ENCODE peak calls at places on chromosomes 16 and 17, in seven cellular contexts. N is T follicular helper cell, E is amniotic stem cell, S is head of caudate nucleus, W is MG63, Y is nucleus accumbens, J is GM04504. V is an unnamed sample.

GRCh38 chr17:2071421-2072281 is 16.7 kb downstream of the HIC1 start:
- DNase-seq in N (no peak), E (no peak), S (no peak), W (no peak), Y (no peak), J (no peak), V (no peak)

GRCh38 chr16:66287416-66287815 is 79.1 kb upstream of the CDH5 start:
- DNase-seq in N (no peak), E (no peak), S (no peak), W (no peak), Y (no peak), J (no peak), V (no peak)

GRCh38 chr16:81939164-81940067 is 71.9 kb downstream of the SDR42E1 start:
- DNase-seq in N (no peak), E (no peak), S (no peak), W (no peak), Y (no peak), J (no peak), V (no peak)

GRCh38 chr17:73342549-73343167 is 30.9 kb upstream of the CDC42EP4 start:
- DNase-seq in N (no peak), E (no peak), S (no peak), W (peak), Y (no peak), J (no peak), V (no peak)

GRCh38 chr16:85296859-85297698 is 184.8 kb upstream of the CIBAR2 start:
- DNase-seq in N (peak), E (no peak), S (peak), W (peak), Y (peak), J (no peak), V (no peak)

GRCh38 chr17:50519141-50519834 is 11.0 kb downstream of the MYCBPAP start:
- DNase-seq in N (no peak), E (no peak), S (no peak), W (no peak), Y (no peak), J (no peak), V (no peak)

GRCh38 chr16:4075534-4075933 is 40.7 kb downstream of the ADCY9 start:
- DNase-seq in N (no peak), E (no peak), S (no peak), W (no peak), Y (no peak), J (no peak), V (no peak)

GRCh38 chr17:71934520-71934919 is 186.3 kb upstream of the SOX9 start:
- DNase-seq in N (no peak), E (no peak), S (no peak), W (no peak), Y (no peak), J (no peak), V (no peak)

GRCh38 chr16:85436636-85437160 is 176.4 kb upstream of the GSE1 start:
- DNase-seq in N (no peak), E (no peak), S (no peak), W (no peak), Y (no peak), J (no peak), V (no peak)

GRCh38 chr16:22077700-22078313 is 14.5 kb upstream of the VWA3A start:
- DNase-seq in N (peak), E (peak), S (peak), W (peak), Y (peak), J (no peak), V (no peak)

GRCh38 chr17:48194097-48194550 is 86.6 kb downstream of the SNX11 start:
- DNase-seq in N (no peak), E (no peak), S (no peak), W (peak), Y (no peak), J (peak), V (peak)

GRCh38 chr17:37551788-37552187 is 57.4 kb downstream of the SYNRG start:
- DNase-seq in N (no peak), E (no peak), S (no peak), W (no peak), Y (no peak), J (no peak), V (no peak)

GRCh38 chr16:86768999-86769398 is 190.7 kb downstream of the FOXL1 start:
- DNase-seq in N (no peak), E (no peak), S (no peak), W (peak), Y (no peak), J (no peak), V (no peak)

GRCh38 chr17:12928736-12929135 is 89.1 kb downstream of the ELAC2 start:
- DNase-seq in N (no peak), E (no peak), S (no peak), W (peak), Y (no peak), J (no peak), V (no peak)

GRCh38 chr16:9256196-9256595 is 164.8 kb downstream of the HAPSTR1 start:
- DNase-seq in N (no peak), E (no peak), S (no peak), W (peak), Y (no peak), J (no peak), V (no peak)

GRCh38 chr17:75650874-75651273 is 16.1 kb downstream of the RECQL5 start:
- DNase-seq in N (no peak), E (no peak), S (no peak), W (no peak), Y (no peak), J (no peak), V (no peak)

GRCh38 chr16:58661199-58661830 is 23.3 kb downstream of the SLC38A7 start:
- DNase-seq in N (no peak), E (peak), S (peak), W (peak), Y (no peak), J (peak), V (peak)

GRCh38 chr17:62652251-62653001 is 25.0 kb downstream of the MRC2 start:
- DNase-seq in N (no peak), E (no peak), S (no peak), W (peak), Y (peak), J (peak), V (no peak)

GRCh38 chr17:1231456-1231855 is 38.8 kb upstream of the BHLHA9 start:
- DNase-seq in N (no peak), E (no peak), S (no peak), W (peak), Y (no peak), J (no peak), V (no peak)

GRCh38 chr17:2796164-2797140 is at the start of gene RAP1GAP2:
- DNase-seq in N (peak), E (no peak), S (peak), W (no peak), Y (no peak), J (no peak), V (no peak)

GRCh38 chr17:73616873-73617430 is 27.3 kb downstream of the SDK2 start:
- DNase-seq in N (no peak), E (no peak), S (no peak), W (no peak), Y (no peak), J (no peak), V (no peak)

GRCh38 chr17:36591434-36592315 is at the start of gene DHRS11:
- DNase-seq in N (peak), E (peak), S (peak), W (peak), Y (peak), J (no peak), V (no peak)

GRCh38 chr16:88088161-88088581 is 136.9 kb downstream of the BANP start:
- DNase-seq in N (no peak), E (no peak), S (no peak), W (peak), Y (no peak), J (no peak), V (no peak)

GRCh38 chr16:66344533-66345145 is 21.9 kb upstream of the CDH5 start:
- DNase-seq in N (no peak), E (peak), S (peak), W (no peak), Y (peak), J (no peak), V (no peak)

GRCh38 chr16:4263504-4264436 is 9.1 kb downstream of the TFAP4 start:
- DNase-seq in N (no peak), E (peak), S (no peak), W (peak), Y (no peak), J (peak), V (peak)

GRCh38 chr17:65794572-65794971 is 233.1 kb upstream of the AXIN2 start:
- DNase-seq in N (no peak), E (no peak), S (no peak), W (no peak), Y (no peak), J (no peak), V (no peak)

GRCh38 chr16:65500919-65501318 is 379.1 kb upstream of the CDH11 start:
- DNase-seq in N (no peak), E (no peak), S (no peak), W (no peak), Y (no peak), J (no peak), V (no peak)

GRCh38 chr17:19939993-19940721 is 37.5 kb downstream of the AKAP10 start:
- DNase-seq in N (no peak), E (no peak), S (no peak), W (no peak), Y (no peak), J (no peak), V (no peak)

GRCh38 chr17:63523256-63523869 is at the start of gene KCNH6:
- DNase-seq in N (no peak), E (no peak), S (no peak), W (no peak), Y (no peak), J (no peak), V (no peak)

GRCh38 chr17:58564971-58565370 is 50.5 kb upstream of the MTMR4 start:
- DNase-seq in N (no peak), E (no peak), S (no peak), W (no peak), Y (no peak), J (no peak), V (no peak)

GRCh38 chr17:82006468-82007227 is 16.0 kb downstream of the CENPX start:
- DNase-seq in N (no peak), E (no peak), S (no peak), W (peak), Y (no peak), J (no peak), V (no peak)

GRCh38 chr17:17587614-17588336 is 3.7 kb downstream of the PEMT start:
- DNase-seq in N (no peak), E (no peak), S (no peak), W (no peak), Y (no peak), J (no peak), V (no peak)

GRCh38 chr16:16905850-16906249 is 526.9 kb downstream of the NPIPA7 start:
- DNase-seq in N (no peak), E (no peak), S (no peak), W (no peak), Y (no peak), J (no peak), V (no peak)

GRCh38 chr16:67023689-67024088 is 5.3 kb upstream of the CBFB start:
- DNase-seq in N (no peak), E (no peak), S (no peak), W (no peak), Y (no peak), J (no peak), V (no peak)

GRCh38 chr16:88988980-88989791 is 12.2 kb upstream of the CBFA2T3 start:
- DNase-seq in N (no peak), E (no peak), S (no peak), W (no peak), Y (no peak), J (no peak), V (no peak)

GRCh38 chr17:2900842-2901241 is 104.6 kb downstream of the RAP1GAP2 start:
- DNase-seq in N (no peak), E (no peak), S (no peak), W (no peak), Y (no peak), J (no peak), V (no peak)

GRCh38 chr17:39213852-39214251 is 11.9 kb downstream of the STAC2 start:
- DNase-seq in N (no peak), E (no peak), S (no peak), W (peak), Y (no peak), J (no peak), V (no peak)

V was measured in BJ.